ENCODE peak calls at places on chromosome 20, in eight cellular contexts. G is EL; U is activated CD4-positive, alpha-beta T cell treated with anti-CD3 and anti-CD28 coated beads, Interleukin-2, amount 50 U/mL, for 48 hours; B is naive B cell; I is Peyer's patch; P is H4; F is SW480; N is stimulated activated CD8-positive, alpha-beta memory T cell treated with anti-CD3 and anti-CD28 coated beads, Interleukin-7, amount 100 ng/mL, for 24 hours. W is an unnamed sample.

GRCh38 chr20:49851991-49852390 is 39.4 kb downstream of the SLC9A8 start:
- DNase-seq in G (no peak), U (no peak), B (no peak), I (no peak), P (no peak), F (no peak), N (no peak), W (no peak)

GRCh38 chr20:3923818-3924217 is 34.6 kb downstream of the PANK2 start:
- DNase-seq in G (peak), U (no peak), B (no peak), I (no peak), P (no peak), F (no peak), N (no peak), W (no peak)

GRCh38 chr20:20139403-20139802 is 87.1 kb downstream of the CFAP61 start:
- DNase-seq in G (no peak), U (no peak), B (no peak), I (no peak), P (no peak), F (no peak), N (no peak), W (no peak)

GRCh38 chr20:34022154-34022842 is 28.6 kb downstream of the RALY start:
- DNase-seq in G (peak), U (no peak), B (peak), I (no peak), P (no peak), F (peak), N (no peak), W (no peak)

GRCh38 chr20:32518593-32519366 is 66.4 kb downstream of the NOL4L start:
- DNase-seq in G (no peak), U (no peak), B (no peak), I (no peak), P (no peak), F (no peak), N (no peak), W (no peak)

GRCh38 chr20:63226020-63226943 is 9.4 kb upstream of the BIRC7 start:
- DNase-seq in G (no peak), U (no peak), B (no peak), I (no peak), P (no peak), F (no peak), N (no peak), W (no peak)

GRCh38 chr20:40970218-40970617 is 58.4 kb upstream of the TOP1 start:
- DNase-seq in G (no peak), U (no peak), B (no peak), I (peak), P (no peak), F (no peak), N (no peak), W (no peak)

GRCh38 chr20:53753880-53754459 is 160.3 kb upstream of the ZNF217 start:
- DNase-seq in G (no peak), U (no peak), B (no peak), I (no peak), P (no peak), F (no peak), N (no peak), W (no peak)

GRCh38 chr20:10466855-10467254 is 31.8 kb downstream of the SLX4IP start:
- DNase-seq in G (no peak), U (no peak), B (no peak), I (no peak), P (no peak), F (no peak), N (no peak), W (no peak)

GRCh38 chr20:33096921-33097320 is 17.5 kb downstream of the BPIFB4 start:
- DNase-seq in G (no peak), U (no peak), B (no peak), I (no peak), P (no peak), F (no peak), N (no peak), W (no peak)

GRCh38 chr20:6381887-6382286 is 259.1 kb upstream of the FERMT1 start:
- DNase-seq in G (no peak), U (no peak), B (no peak), I (no peak), P (peak), F (peak), N (no peak), W (no peak)

GRCh38 chr20:63177134-63177784 is 38.7 kb downstream of the YTHDF1 start:
- DNase-seq in G (no peak), U (peak), B (no peak), I (no peak), P (no peak), F (no peak), N (no peak), W (no peak)

GRCh38 chr20:25457886-25458680 is 50.6 kb downstream of the GINS1 start:
- DNase-seq in G (no peak), U (no peak), B (no peak), I (peak), P (no peak), F (no peak), N (no peak), W (no peak)

GRCh38 chr20:44997171-44997570 is 30.9 kb downstream of the STK4 start:
- DNase-seq in G (no peak), U (no peak), B (no peak), I (no peak), P (no peak), F (no peak), N (no peak), W (no peak)

GRCh38 chr20:64053841-64054661 is 4.6 kb upstream of the SOX18 start:
- DNase-seq in G (no peak), U (no peak), B (no peak), I (no peak), P (peak), F (peak), N (no peak), W (no peak)

GRCh38 chr20:38418509-38419204 is 16.5 kb downstream of the SNHG17 start:
- DNase-seq in G (peak), U (no peak), B (no peak), I (no peak), P (no peak), F (no peak), N (no peak), W (no peak)

GRCh38 chr20:43448748-43449535 is 8.8 kb upstream of the SRSF6 start:
- DNase-seq in G (peak), U (peak), B (peak), I (peak), P (peak), F (peak), N (no peak), W (peak)

GRCh38 chr20:6956574-6956973 is 189.1 kb downstream of the BMP2 start:
- DNase-seq in G (no peak), U (no peak), B (no peak), I (no peak), P (no peak), F (no peak), N (no peak), W (no peak)

W was measured in small intestine.